ENCODE peak calls at places on chromosomes 3 and 15, in nine cellular contexts. U, S, V, B, I, O, G, Z and N are unnamed samples.
A peak's percentile ranks its signal among the peaks of the same experiment; 100 is the strongest.

GRCh38 chr3:149376728-149377407 is 581 bp downstream of the TM4SF1 start:
- DNase-seq in O (no peak), Z (no peak), G (peak; percentile 75), U (no peak), V (no peak), S (no peak), I (no peak), B (no peak), N (no peak)

GRCh38 chr15:26011916-26012315 is 148.8 kb upstream of the ATP10A start:
- DNase-seq in O (no peak), Z (no peak), U (no peak), I (no peak), B (no peak), S (no peak), G (no peak), V (no peak), N (no peak)

GRCh38 chr15:29857196-29857595 is 34.9 kb upstream of the TJP1 start:
- DNase-seq in B (no peak), S (no peak), G (no peak), Z (no peak), I (no peak), U (no peak), O (peak; percentile 68), V (no peak), N (no peak)

GRCh38 chr3:186779204-186779603 is 4.2 kb upstream of the EIF4A2 start:
- DNase-seq in I (no peak), O (no peak), U (no peak), B (no peak), G (no peak), Z (no peak), V (no peak), S (no peak), N (no peak)

GRCh38 chr15:74463634-74464033 is 2.7 kb upstream of the UBL7 start:
- DNase-seq in G (no peak), I (no peak), S (no peak), V (no peak), Z (no peak), B (no peak), U (no peak), O (no peak), N (no peak)

GRCh38 chr15:47066386-47066785 is 650.9 kb upstream of the SEMA6D start:
- DNase-seq in U (no peak), S (no peak), B (no peak), G (no peak), I (no peak), V (no peak), O (no peak), Z (no peak), N (no peak)

GRCh38 chr3:147404800-147405551 is 1.4 kb downstream of the ZIC4 start:
- DNase-seq in Z (no peak), U (no peak), I (no peak), V (no peak), O (no peak), B (no peak), S (no peak), G (no peak), N (peak; percentile 62)

GRCh38 chr3:53570709-53571108 is 76.3 kb downstream of the CACNA1D start:
- DNase-seq in G (peak; percentile 11), O (peak; percentile 22), S (no peak), B (no peak), V (no peak), I (peak; percentile 53), Z (no peak), U (no peak), N (no peak)

GRCh38 chr15:37095197-37095992 is 5.0 kb downstream of the MEIS2 start:
- DNase-seq in O (no peak), G (no peak), Z (no peak), I (no peak), S (peak; percentile 92), B (no peak), V (peak; percentile 49), U (no peak), N (no peak)

GRCh38 chr3:64399205-64399800 is 174.0 kb upstream of the PRICKLE2 start:
- DNase-seq in Z (peak; percentile 60), V (no peak), O (peak; percentile 54), B (no peak), I (no peak), S (peak; percentile 48), U (no peak), G (peak; percentile 25), N (no peak)

DNA sequence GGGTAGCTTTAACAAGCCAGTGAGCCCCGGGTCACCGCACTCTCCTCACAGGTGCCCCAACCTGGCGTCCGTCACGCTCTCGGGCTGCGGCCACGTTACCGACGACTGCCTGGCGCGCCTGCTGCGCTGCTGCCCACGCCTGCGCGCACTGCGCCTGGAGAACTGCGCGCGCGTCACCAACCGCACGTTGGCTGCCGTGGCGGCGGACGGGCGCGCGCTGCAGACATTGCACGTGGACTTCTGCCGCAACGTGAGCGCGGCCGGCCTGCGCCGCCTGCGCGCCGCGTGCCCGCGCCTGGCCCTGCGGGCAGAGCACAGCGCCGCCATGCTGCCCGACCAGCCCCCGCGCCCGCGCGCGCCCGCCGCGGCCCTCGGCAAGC is 3.4 kb downstream of the FBXL22 start:
- DNase-seq in G (peak; percentile 91), V (peak; percentile 95), B (peak; percentile 95), Z (peak; percentile 83), O (peak; percentile 96), I (peak; percentile 94), S (peak; percentile 61), U (peak; percentile 92), N (peak; percentile 90)
- TF ChIP-seq CTCF in G (no peak), V (peak; percentile 38), B (no peak), Z (no peak), O (peak; percentile 46), I (no peak), S (no peak), U (no peak), N (no peak)

GRCh38 chr3:32946973-32947372 is 4.5 kb upstream of the CCR4 start:
- DNase-seq in V (no peak), U (no peak), O (no peak), I (no peak), G (no peak), B (no peak), Z (no peak), S (no peak), N (no peak)

GRCh38 chr3:32950516-32950915 is 928 bp upstream of the CCR4 start:
- DNase-seq in V (no peak), U (no peak), B (no peak), S (no peak), G (no peak), Z (no peak), O (no peak), I (no peak), N (no peak)

GRCh38 chr3:32945136-32945535 is 6.3 kb upstream of the CCR4 start:
- DNase-seq in O (no peak), B (no peak), G (peak; percentile 40), U (no peak), Z (no peak), V (no peak), I (no peak), S (peak; percentile 5), N (no peak)

GRCh38 chr3:32948625-32949445 is 2.6 kb upstream of the CCR4 start:
- DNase-seq in O (no peak), G (no peak), Z (no peak), V (no peak), I (no peak), B (no peak), S (peak; percentile 0), U (no peak), N (no peak)

GRCh38 chr3:32947466-32948238 is 3.8 kb upstream of the CCR4 start:
- DNase-seq in V (peak; percentile 73), I (peak; percentile 96), Z (peak; percentile 83), S (peak; percentile 88), O (peak; percentile 86), B (peak; percentile 88), G (peak; percentile 47), U (peak; percentile 46), N (no peak)
- H3K27ac ChIP-seq in V (no peak overlapping the region), I (no peak overlapping the region), Z (no peak overlapping the region), S (no peak overlapping the region), O (no peak overlapping the region), B (no peak overlapping the region), G (no peak overlapping the region), U (no peak overlapping the region), N (no peak overlapping the region)

GRCh38 chr3:185351371-185351770 is 11.6 kb upstream of the MAP3K13 start:
- DNase-seq in S (no peak), I (no peak), V (no peak), O (no peak), U (no peak), G (peak; percentile 66), B (no peak), Z (no peak), N (no peak)

GRCh38 chr3:185350841-185351240 is 12.1 kb upstream of the MAP3K13 start:
- DNase-seq in O (no peak), U (no peak), Z (no peak), I (no peak), B (no peak), V (no peak), G (no peak), S (no peak), N (no peak)

GRCh38 chr3:185353225-185353624 is 9.7 kb upstream of the MAP3K13 start:
- DNase-seq in G (no peak), V (no peak), Z (no peak), I (no peak), B (no peak), S (no peak), O (no peak), U (no peak), N (no peak)

DNA sequence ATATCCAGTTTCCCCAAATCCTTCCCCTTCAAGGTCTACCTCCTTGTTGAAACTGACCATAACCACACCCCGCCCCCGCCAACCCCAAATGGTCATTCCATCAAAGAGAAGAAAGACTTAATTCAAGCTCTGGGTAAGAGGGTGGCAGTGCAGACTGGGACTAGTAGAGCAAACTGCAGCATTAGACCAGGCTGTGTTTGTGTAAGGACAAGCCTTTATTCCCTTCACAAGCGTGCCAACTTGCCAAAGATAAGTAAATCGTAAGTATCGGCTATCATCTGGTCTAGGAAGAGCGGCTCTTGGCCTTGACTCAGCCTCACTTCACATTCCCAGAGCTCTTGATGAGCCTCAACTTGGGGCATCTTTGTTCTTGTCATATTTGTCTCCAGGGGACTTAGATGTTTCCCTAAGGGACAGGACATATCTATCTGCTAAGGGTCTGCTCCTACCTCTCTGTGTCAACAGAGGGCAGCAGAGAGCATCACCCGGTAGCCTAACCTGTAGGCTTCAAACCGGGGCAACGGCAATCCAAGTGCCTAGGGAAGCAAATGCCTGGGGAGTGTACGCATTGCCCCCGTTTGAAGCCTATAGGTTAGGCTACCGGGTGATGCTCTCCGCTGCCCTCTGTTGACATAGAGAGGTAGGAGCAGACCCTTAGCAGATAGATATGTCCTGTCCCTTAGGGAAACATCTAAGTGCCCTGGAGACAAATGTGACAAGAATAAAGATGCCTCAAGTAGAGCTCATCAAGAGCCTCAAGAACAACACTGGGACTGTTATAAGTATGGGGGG is 8.9 kb upstream of the MAP3K13 start:
- DNase-seq in O (peak; percentile 85), U (peak; percentile 73), Z (peak; percentile 34), I (peak; percentile 79), V (peak; percentile 61), B (no peak), G (no peak), S (peak; percentile 96), N (no peak)
- TF ChIP-seq CTCF in O (peak; percentile 53), U (peak; percentile 23), Z (peak; percentile 84), I (no peak), V (peak; percentile 61), B (peak; percentile 59), G (no peak), S (peak; percentile 77), N (peak; percentile 36)

DNA sequence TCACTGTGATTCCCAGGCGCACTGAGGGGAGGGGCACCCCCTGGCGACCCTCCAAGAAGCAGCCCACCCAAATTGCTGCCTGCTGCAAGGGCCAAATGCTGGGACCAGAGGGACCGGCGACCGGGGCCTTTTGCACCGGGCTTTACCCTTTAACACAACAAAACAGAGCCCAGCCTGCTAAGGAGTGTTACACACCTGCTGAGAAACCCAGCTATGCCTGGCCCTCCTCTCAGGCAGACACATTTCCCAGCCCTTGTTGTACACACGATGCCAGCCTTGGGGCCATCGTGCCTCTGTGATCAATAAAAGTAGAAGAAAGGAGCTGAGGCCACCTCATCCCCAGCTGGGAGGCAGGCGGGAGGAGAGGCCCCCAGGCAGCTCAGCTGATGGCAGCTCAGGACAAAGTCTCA is 46.2 kb upstream of the SEC61A1 start:
- DNase-seq in U (no peak), G (no peak), I (no peak), V (no peak), S (no peak), Z (no peak), O (no peak), B (no peak), N (no peak)
- H3K27ac ChIP-seq in U (no peak overlapping the region), G (no peak overlapping the region), I (no peak overlapping the region), V (no peak overlapping the region), S (no peak overlapping the region), Z (no peak overlapping the region), O (no peak overlapping the region), B (no peak overlapping the region), N (peak overlapping the region; percentile 89)